ENCODE peak calls at places on chromosome 10, in five cellular contexts. T is epithelial cell of esophagus; K is left colon; Z is activated CD4-positive, alpha-beta T cell treated with anti-CD3 and anti-CD28 coated beads, Interleukin-2, amount 50 U/mL, for 48 hours; F is spleen. L is an unnamed sample.

GRCh38 chr10:24695452-24695851 is 28.2 kb downstream of the ARHGAP21 start:
- DNase-seq in F (no peak), Z (no peak), K (no peak), T (no peak), L (no peak)

GRCh38 chr10:5762531-5762930 is 50.7 kb downstream of the GDI2 start:
- DNase-seq in K (no peak), T (no peak), Z (no peak), F (no peak), L (no peak)

GRCh38 chr10:29078919-29079318 is 210.0 kb upstream of the LYZL1 start:
- DNase-seq in T (no peak), Z (no peak), K (no peak), F (no peak), L (no peak)

GRCh38 chr10:133131754-133132710 is 28.0 kb upstream of the KNDC1 start:
- DNase-seq in F (peak; percentile 66), K (no peak), Z (no peak), T (no peak), L (peak; percentile 11)

GRCh38 chr10:70479161-70479531 is 579 bp downstream of the PALD1 start:
- DNase-seq in T (no peak), F (no peak), Z (no peak), K (no peak), L (no peak)

GRCh38 chr10:5546891-5547683 is 22.3 kb downstream of the CALML3 start:
- DNase-seq in T (peak; percentile 79), Z (no peak), F (peak; percentile 22), K (peak; percentile 90), L (no peak)

GRCh38 chr10:99457808-99458207 is 27.4 kb upstream of the GOT1 start:
- DNase-seq in K (no peak), T (no peak), F (no peak), Z (no peak), L (no peak)

GRCh38 chr10:14356921-14357320 is 26.2 kb upstream of the FRMD4A start:
- DNase-seq in K (no peak), F (no peak), T (peak; percentile 17), Z (no peak), L (no peak)

GRCh38 chr10:89481662-89482061 is 53.7 kb downstream of the SLC16A12 start:
- DNase-seq in Z (no peak), F (no peak), T (peak; percentile 80), K (no peak), L (no peak)

GRCh38 chr10:14459670-14460069 is 128.9 kb upstream of the FRMD4A start:
- DNase-seq in T (no peak), F (no peak), K (no peak), Z (no peak), L (no peak)

GRCh38 chr10:31422634-31423033 is 103.6 kb downstream of the ZEB1 start:
- DNase-seq in Z (no peak), K (no peak), F (no peak), T (no peak), L (no peak)

GRCh38 chr10:103770139-103770538 is 85.2 kb downstream of the SH3PXD2A start:
- DNase-seq in Z (no peak), K (no peak), F (no peak), T (no peak), L (no peak)

GRCh38 chr10:4053940-4054339 is 268.9 kb upstream of the KLF6 start:
- DNase-seq in F (no peak), T (no peak), Z (no peak), K (no peak), L (no peak)

GRCh38 chr10:50275650-50276235 is 24.4 kb upstream of the ASAH2 start:
- DNase-seq in F (peak; percentile 74), K (no peak), T (peak; percentile 38), Z (peak; percentile 53), L (peak; percentile 44)

GRCh38 chr10:110865804-110866482 is 5.8 kb upstream of the PDCD4 start:
- DNase-seq in K (no peak), Z (no peak), F (no peak), T (no peak), L (no peak)

GRCh38 chr10:75191821-75192568 is 18.6 kb upstream of the VDAC2 start:
- DNase-seq in K (peak; percentile 61), T (peak; percentile 94), F (no peak), Z (no peak), L (no peak)

GRCh38 chr10:19845963-19846362 is 29.7 kb downstream of the PLXDC2 start:
- DNase-seq in T (peak; percentile 51), F (no peak), K (no peak), Z (no peak), L (no peak)

GRCh38 chr10:98125940-98126631 is 8.4 kb upstream of the R3HCC1L start:
- DNase-seq in T (no peak), Z (no peak), K (no peak), F (no peak), L (no peak)

GRCh38 chr10:19658131-19658530 is 158.1 kb upstream of the PLXDC2 start:
- DNase-seq in K (no peak), F (no peak), Z (no peak), T (peak; percentile 8), L (no peak)

GRCh38 chr10:86261933-86262665 is 104.5 kb downstream of the GRID1 start:
- DNase-seq in Z (peak; percentile 21), K (peak; percentile 20), T (peak; percentile 29), F (peak; percentile 59), L (peak; percentile 19)

GRCh38 chr10:110530131-110530831 is 32.6 kb downstream of the DUSP5 start:
- DNase-seq in F (peak; percentile 76), K (no peak), Z (peak; percentile 31), T (peak; percentile 72), L (no peak)

GRCh38 chr10:102379383-102379782 is 16.1 kb upstream of the NFKB2 start:
- DNase-seq in T (no peak), Z (no peak), F (peak; percentile 39), K (no peak), L (no peak)

GRCh38 chr10:104255244-104255981 is 721 bp downstream of the GSTO1 start:
- DNase-seq in T (peak; percentile 75), K (no peak), F (no peak), Z (no peak), L (no peak)

GRCh38 chr10:45379891-45380540 is 6.0 kb downstream of the ALOX5 start:
- DNase-seq in F (peak; percentile 87), Z (no peak), K (peak; percentile 45), T (no peak), L (no peak)

GRCh38 chr10:11472158-11472753 is 139.2 kb downstream of the USP6NL start:
- DNase-seq in K (no peak), Z (peak; percentile 80), T (peak; percentile 68), F (peak; percentile 89), L (peak; percentile 78)

GRCh38 chr10:127041561-127041960 is 136.3 kb downstream of the DOCK1 start:
- DNase-seq in T (peak; percentile 91), Z (no peak), K (no peak), F (no peak), L (no peak)

GRCh38 chr10:93999401-93999851 is 5.7 kb downstream of the PLCE1 start:
- DNase-seq in F (no peak), Z (no peak), T (no peak), K (peak; percentile 69), L (no peak)

GRCh38 chr10:49552277-49552676 is 13.4 kb upstream of the ERCC6 start:
- DNase-seq in Z (no peak), T (peak; percentile 97), K (no peak), F (no peak), L (no peak)